ENCODE peak calls at places on chromosome 18, in six cellular contexts. One of them, this sample, is unnamed.

GRCh38 chr18:75066936-75067335 is 142.0 kb downstream of the PTGR3 start:
- DNase-seq in renal cortical epithelial cell: no peak
- DNase-seq in NCI-H1105: no peak
- DNase-seq in NCI-H2081: no peak
- DNase-seq in NCI-H460: no peak
- DNase-seq in effector memory CD8-positive, alpha-beta T cell: no peak
- DNase-seq in this sample: no peak

GRCh38 chr18:58464104-58464625 is 164.7 kb downstream of the ALPK2 start:
- DNase-seq in effector memory CD8-positive, alpha-beta T cell: no peak
- DNase-seq in NCI-H1105: no peak
- DNase-seq in NCI-H2081: no peak
- DNase-seq in renal cortical epithelial cell: no peak
- DNase-seq in NCI-H460: no peak
- DNase-seq in this sample: no peak

GRCh38 chr18:54269924-54270844 is 867 bp downstream of the POLI start:
- DNase-seq in NCI-H460: no peak
- DNase-seq in NCI-H1105: peak
- DNase-seq in renal cortical epithelial cell: peak
- DNase-seq in NCI-H2081: no peak
- DNase-seq in effector memory CD8-positive, alpha-beta T cell: peak
- DNase-seq in this sample: peak

GRCh38 chr18:59054892-59055291 is 84.8 kb upstream of the SEC11C start:
- DNase-seq in effector memory CD8-positive, alpha-beta T cell: no peak
- DNase-seq in NCI-H460: no peak
- DNase-seq in NCI-H1105: no peak
- DNase-seq in renal cortical epithelial cell: no peak
- DNase-seq in NCI-H2081: no peak
- DNase-seq in this sample: no peak

GRCh38 chr18:10454800-10455550 is 540 bp downstream of the APCDD1 start:
- DNase-seq in effector memory CD8-positive, alpha-beta T cell: no peak
- DNase-seq in NCI-H460: no peak
- DNase-seq in NCI-H1105: no peak
- DNase-seq in renal cortical epithelial cell: no peak
- DNase-seq in NCI-H2081: no peak
- DNase-seq in this sample: peak

GRCh38 chr18:55546873-55547704 is 40.9 kb downstream of the TCF4 start:
- DNase-seq in renal cortical epithelial cell: peak
- DNase-seq in NCI-H2081: no peak
- DNase-seq in NCI-H1105: no peak
- DNase-seq in NCI-H460: no peak
- DNase-seq in effector memory CD8-positive, alpha-beta T cell: no peak
- DNase-seq in this sample: no peak

GRCh38 chr18:44716697-44717163 is 36.0 kb downstream of the SETBP1 start:
- DNase-seq in NCI-H460: no peak
- DNase-seq in NCI-H2081: no peak
- DNase-seq in effector memory CD8-positive, alpha-beta T cell: no peak
- DNase-seq in renal cortical epithelial cell: no peak
- DNase-seq in NCI-H1105: no peak
- DNase-seq in this sample: no peak

GRCh38 chr18:55534547-55534946 is 53.4 kb downstream of the TCF4 start:
- DNase-seq in NCI-H2081: no peak
- DNase-seq in effector memory CD8-positive, alpha-beta T cell: no peak
- DNase-seq in NCI-H1105: no peak
- DNase-seq in NCI-H460: no peak
- DNase-seq in renal cortical epithelial cell: no peak
- DNase-seq in this sample: no peak

GRCh38 chr18:21740474-21740723 is 193 bp upstream of the MIB1 start:
- DNase-seq in NCI-H2081: no peak
- DNase-seq in NCI-H1105: no peak
- DNase-seq in renal cortical epithelial cell: no peak
- DNase-seq in effector memory CD8-positive, alpha-beta T cell: no peak
- DNase-seq in NCI-H460: peak
- DNase-seq in this sample: peak

GRCh38 chr18:35256947-35257346 is 16.1 kb downstream of the ZNF397 start:
- DNase-seq in NCI-H460: no peak
- DNase-seq in NCI-H1105: no peak
- DNase-seq in renal cortical epithelial cell: no peak
- DNase-seq in effector memory CD8-positive, alpha-beta T cell: no peak
- DNase-seq in NCI-H2081: no peak
- DNase-seq in this sample: no peak

GRCh38 chr18:58682429-58683069 is 11.3 kb downstream of the MALT1 start:
- DNase-seq in renal cortical epithelial cell: peak
- DNase-seq in NCI-H2081: no peak
- DNase-seq in NCI-H460: peak
- DNase-seq in effector memory CD8-positive, alpha-beta T cell: no peak
- DNase-seq in NCI-H1105: peak
- DNase-seq in this sample: no peak

GRCh38 chr18:55869965-55870585 is 282.1 kb upstream of the TCF4 start:
- DNase-seq in renal cortical epithelial cell: no peak
- DNase-seq in NCI-H460: no peak
- DNase-seq in effector memory CD8-positive, alpha-beta T cell: no peak
- DNase-seq in NCI-H1105: no peak
- DNase-seq in NCI-H2081: no peak
- DNase-seq in this sample: no peak

GRCh38 chr18:57898506-57899124 is 95.5 kb upstream of the ATP8B1 start:
- DNase-seq in renal cortical epithelial cell: peak
- DNase-seq in NCI-H1105: peak
- DNase-seq in NCI-H2081: no peak
- DNase-seq in NCI-H460: no peak
- DNase-seq in effector memory CD8-positive, alpha-beta T cell: no peak
- DNase-seq in this sample: no peak

GRCh38 chr18:42187611-42188378 is 232.8 kb downstream of the PIK3C3 start:
- DNase-seq in NCI-H1105: no peak
- DNase-seq in NCI-H2081: no peak
- DNase-seq in NCI-H460: no peak
- DNase-seq in renal cortical epithelial cell: no peak
- DNase-seq in effector memory CD8-positive, alpha-beta T cell: no peak
- DNase-seq in this sample: no peak

GRCh38 chr18:12452801-12453200 is 45.1 kb downstream of the PRELID3A start:
- DNase-seq in NCI-H460: no peak
- DNase-seq in NCI-H1105: no peak
- DNase-seq in effector memory CD8-positive, alpha-beta T cell: no peak
- DNase-seq in NCI-H2081: no peak
- DNase-seq in renal cortical epithelial cell: no peak
- DNase-seq in this sample: no peak

GRCh38 chr18:32346667-32347066 is 124.0 kb downstream of the GAREM1 start:
- DNase-seq in NCI-H2081: no peak
- DNase-seq in NCI-H460: no peak
- DNase-seq in NCI-H1105: no peak
- DNase-seq in renal cortical epithelial cell: no peak
- DNase-seq in effector memory CD8-positive, alpha-beta T cell: no peak
- DNase-seq in this sample: no peak

GRCh38 chr18:24964213-24964612 is 387.8 kb downstream of the ZNF521 start:
- DNase-seq in NCI-H1105: no peak
- DNase-seq in NCI-H2081: no peak
- DNase-seq in effector memory CD8-positive, alpha-beta T cell: no peak
- DNase-seq in NCI-H460: no peak
- DNase-seq in renal cortical epithelial cell: no peak
- DNase-seq in this sample: peak

GRCh38 chr18:63365909-63366269 is 1.1 kb downstream of the KDSR start:
- DNase-seq in NCI-H460: no peak
- DNase-seq in renal cortical epithelial cell: no peak
- DNase-seq in NCI-H2081: no peak
- DNase-seq in NCI-H1105: no peak
- DNase-seq in effector memory CD8-positive, alpha-beta T cell: peak
- DNase-seq in this sample: no peak

GRCh38 chr18:26777316-26778053 is 88.0 kb downstream of the AQP4 start:
- DNase-seq in renal cortical epithelial cell: no peak
- DNase-seq in effector memory CD8-positive, alpha-beta T cell: no peak
- DNase-seq in NCI-H1105: no peak
- DNase-seq in NCI-H2081: no peak
- DNase-seq in NCI-H460: no peak
- DNase-seq in this sample: peak

GRCh38 chr18:76383636-76384035 is 111.4 kb downstream of the ZNF516 start:
- DNase-seq in NCI-H2081: no peak
- DNase-seq in NCI-H460: no peak
- DNase-seq in renal cortical epithelial cell: no peak
- DNase-seq in effector memory CD8-positive, alpha-beta T cell: no peak
- DNase-seq in NCI-H1105: no peak
- DNase-seq in this sample: no peak

GRCh38 chr18:44896817-44897216 is 216.1 kb downstream of the SETBP1 start:
- DNase-seq in NCI-H460: no peak
- DNase-seq in renal cortical epithelial cell: no peak
- DNase-seq in NCI-H1105: peak
- DNase-seq in NCI-H2081: peak
- DNase-seq in effector memory CD8-positive, alpha-beta T cell: no peak
- DNase-seq in this sample: no peak

This sample was measured in H9.